ENCODE peak calls at places on chromosomes 12 and 14, in seven cellular contexts. One of them, this sample, is unnamed.

GRCh38 chr14:53692451-53693330 is 263.9 kb downstream of the BMP4 start:
- DNase-seq in astrocyte of the spinal cord: no peak
- DNase-seq in CD8-positive, alpha-beta T cell: no peak
- DNase-seq in IMR-90: no peak
- DNase-seq in body of pancreas: no peak
- DNase-seq in glutamatergic neuron: no peak
- DNase-seq in lower lobe of right lung: no peak
- DNase-seq in this sample: no peak

GRCh38 chr12:92369643-92370042 is 224.0 kb upstream of the BTG1 start:
- DNase-seq in astrocyte of the spinal cord: peak; percentile 38
- DNase-seq in CD8-positive, alpha-beta T cell: no peak
- DNase-seq in IMR-90: no peak
- DNase-seq in body of pancreas: no peak
- DNase-seq in glutamatergic neuron: no peak
- DNase-seq in lower lobe of right lung: no peak
- DNase-seq in this sample: no peak

GRCh38 chr14:39897657-39898056 is 465.4 kb upstream of the FBXO33 start:
- DNase-seq in astrocyte of the spinal cord: no peak
- DNase-seq in CD8-positive, alpha-beta T cell: no peak
- DNase-seq in IMR-90: no peak
- DNase-seq in body of pancreas: no peak
- DNase-seq in glutamatergic neuron: no peak
- DNase-seq in lower lobe of right lung: no peak
- DNase-seq in this sample: no peak

GRCh38 chr14:78153069-78153351 is 17.2 kb upstream of the NRXN3 start:
- DNase-seq in astrocyte of the spinal cord: peak; percentile 29
- DNase-seq in CD8-positive, alpha-beta T cell: no peak
- DNase-seq in IMR-90: peak; percentile 0
- DNase-seq in body of pancreas: no peak
- DNase-seq in glutamatergic neuron: no peak
- DNase-seq in lower lobe of right lung: no peak
- DNase-seq in this sample: no peak

GRCh38 chr12:110811972-110812371 is 34.8 kb upstream of the CCDC63 start:
- DNase-seq in astrocyte of the spinal cord: no peak
- DNase-seq in CD8-positive, alpha-beta T cell: no peak
- DNase-seq in IMR-90: no peak
- DNase-seq in body of pancreas: no peak
- DNase-seq in glutamatergic neuron: no peak
- DNase-seq in lower lobe of right lung: no peak
- DNase-seq in this sample: no peak

GRCh38 chr12:72836184-72836583 is 564.0 kb downstream of the TRHDE start:
- DNase-seq in astrocyte of the spinal cord: no peak
- DNase-seq in CD8-positive, alpha-beta T cell: no peak
- DNase-seq in IMR-90: no peak
- DNase-seq in body of pancreas: no peak
- DNase-seq in glutamatergic neuron: no peak
- DNase-seq in lower lobe of right lung: no peak
- DNase-seq in this sample: no peak

GRCh38 chr14:60304509-60304908 is 55.5 kb downstream of the PPM1A start:
- DNase-seq in astrocyte of the spinal cord: no peak
- DNase-seq in CD8-positive, alpha-beta T cell: no peak
- DNase-seq in IMR-90: no peak
- DNase-seq in body of pancreas: peak; percentile 67
- DNase-seq in glutamatergic neuron: no peak
- DNase-seq in lower lobe of right lung: no peak
- DNase-seq in this sample: no peak

GRCh38 chr12:112803620-112804279 is 12.2 kb downstream of the RPH3A start:
- DNase-seq in astrocyte of the spinal cord: no peak
- DNase-seq in CD8-positive, alpha-beta T cell: no peak
- DNase-seq in IMR-90: no peak
- DNase-seq in body of pancreas: no peak
- DNase-seq in glutamatergic neuron: no peak
- DNase-seq in lower lobe of right lung: no peak
- DNase-seq in this sample: no peak

GRCh38 chr12:58529114-58529665 is 391.1 kb downstream of the LRIG3 start:
- DNase-seq in astrocyte of the spinal cord: peak; percentile 86
- DNase-seq in CD8-positive, alpha-beta T cell: no peak
- DNase-seq in IMR-90: peak; percentile 86
- DNase-seq in body of pancreas: no peak
- DNase-seq in glutamatergic neuron: no peak
- DNase-seq in lower lobe of right lung: no peak
- DNase-seq in this sample: no peak

GRCh38 chr12:67433393-67434175 is 164.4 kb downstream of the CAND1 start:
- DNase-seq in astrocyte of the spinal cord: peak; percentile 35
- DNase-seq in CD8-positive, alpha-beta T cell: no peak
- DNase-seq in IMR-90: peak; percentile 74
- DNase-seq in body of pancreas: no peak
- DNase-seq in glutamatergic neuron: no peak
- DNase-seq in lower lobe of right lung: no peak
- DNase-seq in this sample: no peak

GRCh38 chr14:38012056-38012455 is 195.6 kb upstream of the SSTR1 start:
- DNase-seq in astrocyte of the spinal cord: no peak
- DNase-seq in CD8-positive, alpha-beta T cell: no peak
- DNase-seq in IMR-90: no peak
- DNase-seq in body of pancreas: no peak
- DNase-seq in glutamatergic neuron: no peak
- DNase-seq in lower lobe of right lung: no peak
- DNase-seq in this sample: no peak

GRCh38 chr14:37864861-37865718 is 269.7 kb downstream of the TTC6 start:
- DNase-seq in astrocyte of the spinal cord: peak; percentile 68
- DNase-seq in CD8-positive, alpha-beta T cell: no peak
- DNase-seq in IMR-90: peak; percentile 7
- DNase-seq in body of pancreas: no peak
- DNase-seq in glutamatergic neuron: no peak
- DNase-seq in lower lobe of right lung: no peak
- DNase-seq in this sample: no peak

GRCh38 chr14:99040711-99041110 is 231.3 kb downstream of the BCL11B start:
- DNase-seq in astrocyte of the spinal cord: no peak
- DNase-seq in CD8-positive, alpha-beta T cell: no peak
- DNase-seq in IMR-90: no peak
- DNase-seq in body of pancreas: no peak
- DNase-seq in glutamatergic neuron: no peak
- DNase-seq in lower lobe of right lung: no peak
- DNase-seq in this sample: no peak

GRCh38 chr14:50947446-50947845 is 3.2 kb upstream of the PYGL start:
- DNase-seq in astrocyte of the spinal cord: peak; percentile 55
- DNase-seq in CD8-positive, alpha-beta T cell: no peak
- DNase-seq in IMR-90: peak; percentile 67
- DNase-seq in body of pancreas: no peak
- DNase-seq in glutamatergic neuron: no peak
- DNase-seq in lower lobe of right lung: no peak
- DNase-seq in this sample: no peak

GRCh38 chr12:107929436-107929835 is 154.9 kb downstream of the ASCL4 start:
- DNase-seq in astrocyte of the spinal cord: peak; percentile 2
- DNase-seq in CD8-positive, alpha-beta T cell: no peak
- DNase-seq in IMR-90: peak; percentile 10
- DNase-seq in body of pancreas: no peak
- DNase-seq in glutamatergic neuron: no peak
- DNase-seq in lower lobe of right lung: no peak
- DNase-seq in this sample: no peak

DNA sequence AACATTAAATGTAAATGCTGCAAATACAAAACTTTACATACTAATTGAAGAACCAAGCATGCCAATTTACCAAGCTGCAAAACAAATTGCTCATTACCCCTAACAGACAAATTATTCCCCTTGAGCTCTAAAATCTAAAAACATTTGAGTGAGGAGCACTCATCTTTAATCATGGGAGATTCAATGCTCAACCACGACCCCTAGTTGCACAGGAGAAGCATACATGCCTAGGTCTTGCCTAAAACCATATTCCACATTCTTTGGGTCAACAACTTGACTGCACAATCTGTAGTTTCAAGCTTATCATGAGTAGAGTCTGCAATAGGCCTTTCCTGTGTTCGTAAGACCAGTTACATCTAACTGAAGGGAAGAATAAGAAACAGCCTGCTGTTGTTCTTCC is 69.7 kb downstream of the MGAT4C start:
- DNase-seq in astrocyte of the spinal cord: no peak
- DNase-seq in CD8-positive, alpha-beta T cell: no peak
- DNase-seq in IMR-90: peak; percentile 14
- DNase-seq in body of pancreas: no peak
- DNase-seq in glutamatergic neuron: no peak
- DNase-seq in lower lobe of right lung: no peak
- DNase-seq in this sample: no peak
- TF ChIP-seq CTCF in astrocyte of the spinal cord: peak; percentile 11
- TF ChIP-seq CTCF in CD8-positive, alpha-beta T cell: no peak
- TF ChIP-seq CTCF in IMR-90: peak; percentile 29
- TF ChIP-seq CTCF in body of pancreas: no peak
- TF ChIP-seq CTCF in glutamatergic neuron: no peak
- TF ChIP-seq CTCF in lower lobe of right lung: no peak
- TF ChIP-seq CTCF in this sample: no peak

GRCh38 chr14:102046337-102047278 is 40.2 kb downstream of the HSP90AA1 start:
- DNase-seq in astrocyte of the spinal cord: peak; percentile 41
- DNase-seq in CD8-positive, alpha-beta T cell: no peak
- DNase-seq in IMR-90: peak; percentile 28
- DNase-seq in body of pancreas: peak; percentile 94
- DNase-seq in glutamatergic neuron: peak; percentile 73
- DNase-seq in lower lobe of right lung: peak; percentile 84
- DNase-seq in this sample: no peak
- TF ChIP-seq CTCF in astrocyte of the spinal cord: no peak
- TF ChIP-seq CTCF in CD8-positive, alpha-beta T cell: no peak
- TF ChIP-seq CTCF in IMR-90: peak; percentile 21
- TF ChIP-seq CTCF in body of pancreas: peak; percentile 90
- TF ChIP-seq CTCF in glutamatergic neuron: no peak
- TF ChIP-seq CTCF in lower lobe of right lung: peak; percentile 53
- TF ChIP-seq CTCF in this sample: peak; percentile 15

DNA sequence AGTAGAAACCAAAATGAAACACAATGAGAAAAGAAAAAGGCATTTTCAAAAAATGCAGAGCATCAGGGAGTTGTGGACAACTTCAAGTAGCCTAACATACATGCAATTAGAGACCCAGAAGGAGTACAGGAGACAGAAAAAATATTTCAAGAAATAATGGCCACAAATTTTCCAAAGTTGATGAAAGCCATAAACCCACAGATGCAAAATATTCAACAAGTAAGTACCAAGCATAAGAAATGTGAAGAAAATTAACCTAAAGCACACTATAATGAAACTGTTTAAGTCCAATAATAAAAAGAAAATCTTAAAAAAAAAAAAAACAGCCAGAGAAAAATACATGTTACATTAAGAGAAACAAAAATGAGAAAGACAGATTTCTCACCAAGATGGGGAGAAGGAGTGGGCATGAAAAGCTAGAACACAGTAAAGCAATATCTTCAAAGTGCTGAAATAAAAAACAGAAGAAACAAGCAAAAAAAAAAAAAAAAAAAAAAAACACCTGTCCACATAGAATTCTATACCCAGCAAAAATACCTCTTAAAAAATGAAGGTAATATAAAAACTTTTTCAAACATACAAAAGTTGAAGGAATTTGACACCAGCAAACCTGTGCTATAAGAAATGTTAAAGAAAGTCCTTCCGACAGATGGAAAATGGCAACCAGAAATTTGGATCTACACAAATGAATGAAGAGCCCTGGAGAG is 77.1 kb downstream of the PRKAB1 start:
- DNase-seq in astrocyte of the spinal cord: peak; percentile 16
- DNase-seq in CD8-positive, alpha-beta T cell: no peak
- DNase-seq in IMR-90: no peak
- DNase-seq in body of pancreas: no peak
- DNase-seq in glutamatergic neuron: no peak
- DNase-seq in lower lobe of right lung: no peak
- DNase-seq in this sample: no peak
- TF ChIP-seq CTCF in astrocyte of the spinal cord: no peak
- TF ChIP-seq CTCF in CD8-positive, alpha-beta T cell: no peak
- TF ChIP-seq CTCF in IMR-90: no peak
- TF ChIP-seq CTCF in body of pancreas: no peak
- TF ChIP-seq CTCF in glutamatergic neuron: no peak
- TF ChIP-seq CTCF in lower lobe of right lung: no peak
- TF ChIP-seq CTCF in this sample: no peak

DNA sequence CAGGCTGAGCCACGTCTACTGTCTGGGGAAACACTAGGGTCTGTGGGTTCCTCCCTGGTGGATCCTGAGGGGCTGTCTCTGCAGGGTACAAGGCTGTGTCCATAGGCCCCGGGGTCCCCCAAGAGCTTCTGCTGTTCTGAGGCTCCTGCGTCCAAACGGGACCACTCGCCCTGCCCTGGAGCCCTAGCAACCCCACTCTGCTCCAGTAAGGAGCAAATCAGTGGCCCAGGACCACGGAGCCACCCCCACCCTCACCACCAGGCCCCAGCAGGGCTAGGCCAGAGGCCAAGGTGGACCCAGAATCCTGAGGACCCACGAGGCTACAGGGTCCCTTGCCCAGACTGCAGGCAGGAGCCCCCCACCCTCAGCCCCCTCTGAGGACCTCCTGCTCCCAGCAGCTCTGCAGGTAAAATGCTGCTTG is 75.1 kb upstream of the GALNT9 start:
- DNase-seq in astrocyte of the spinal cord: no peak
- DNase-seq in CD8-positive, alpha-beta T cell: no peak
- DNase-seq in IMR-90: no peak
- DNase-seq in body of pancreas: no peak
- DNase-seq in glutamatergic neuron: no peak
- DNase-seq in lower lobe of right lung: peak; percentile 43
- DNase-seq in this sample: no peak
- TF ChIP-seq CTCF in astrocyte of the spinal cord: no peak
- TF ChIP-seq CTCF in CD8-positive, alpha-beta T cell: no peak
- TF ChIP-seq CTCF in IMR-90: no peak
- TF ChIP-seq CTCF in body of pancreas: no peak
- TF ChIP-seq CTCF in glutamatergic neuron: no peak
- TF ChIP-seq CTCF in lower lobe of right lung: no peak
- TF ChIP-seq CTCF in this sample: no peak

DNA sequence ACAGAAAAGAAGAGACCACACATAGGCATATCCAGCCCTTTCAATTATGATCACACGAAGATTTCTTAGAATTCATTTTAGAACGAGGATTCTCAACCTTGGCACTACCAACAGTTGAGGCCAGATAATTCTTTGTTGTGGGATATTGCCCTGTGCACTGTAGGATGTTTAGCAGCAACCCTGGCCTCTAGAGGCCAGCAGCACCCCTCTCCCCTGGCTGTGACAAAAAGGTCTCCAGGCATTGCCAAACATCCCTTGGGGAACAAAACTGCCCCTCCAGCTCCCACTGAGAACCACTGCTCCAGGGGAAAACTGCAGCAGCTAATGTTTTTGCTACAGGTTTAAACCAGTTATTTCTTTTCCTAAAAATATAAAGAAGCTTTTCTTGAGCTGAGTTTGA is 7.1 kb downstream of the NT5DC3 start:
- DNase-seq in astrocyte of the spinal cord: no peak
- DNase-seq in CD8-positive, alpha-beta T cell: no peak
- DNase-seq in IMR-90: no peak
- DNase-seq in body of pancreas: no peak
- DNase-seq in glutamatergic neuron: no peak
- DNase-seq in lower lobe of right lung: no peak
- DNase-seq in this sample: no peak
- TF ChIP-seq CTCF in astrocyte of the spinal cord: no peak
- TF ChIP-seq CTCF in CD8-positive, alpha-beta T cell: no peak
- TF ChIP-seq CTCF in IMR-90: no peak
- TF ChIP-seq CTCF in body of pancreas: no peak
- TF ChIP-seq CTCF in glutamatergic neuron: no peak
- TF ChIP-seq CTCF in lower lobe of right lung: no peak
- TF ChIP-seq CTCF in this sample: no peak

DNA sequence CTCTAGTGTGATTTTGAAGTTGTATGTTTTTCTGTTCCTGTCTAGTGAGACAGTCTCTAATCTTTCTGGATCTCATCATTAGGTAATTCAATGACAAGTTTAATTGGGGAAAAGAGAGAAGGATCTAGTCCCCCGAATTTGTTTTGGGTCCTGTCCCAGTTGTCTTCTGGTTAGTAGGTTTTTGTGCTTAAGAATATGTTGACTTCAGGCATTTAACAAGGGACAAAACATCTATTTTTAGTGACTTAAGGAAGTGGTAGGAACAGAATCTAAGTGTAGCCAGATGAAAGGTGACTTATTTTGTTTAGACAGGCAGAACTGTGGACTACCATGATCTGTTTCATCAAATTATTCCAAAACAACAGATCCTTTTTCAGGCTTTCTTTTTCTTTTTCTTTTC is 2.2 kb downstream of the GPATCH2L start:
- DNase-seq in astrocyte of the spinal cord: no peak
- DNase-seq in CD8-positive, alpha-beta T cell: no peak
- DNase-seq in IMR-90: no peak
- DNase-seq in body of pancreas: no peak
- DNase-seq in glutamatergic neuron: no peak
- DNase-seq in lower lobe of right lung: no peak
- DNase-seq in this sample: no peak
- TF ChIP-seq CTCF in astrocyte of the spinal cord: no peak
- TF ChIP-seq CTCF in CD8-positive, alpha-beta T cell: no peak
- TF ChIP-seq CTCF in IMR-90: no peak
- TF ChIP-seq CTCF in body of pancreas: no peak
- TF ChIP-seq CTCF in glutamatergic neuron: no peak
- TF ChIP-seq CTCF in lower lobe of right lung: no peak
- TF ChIP-seq CTCF in this sample: no peak

This sample was measured in CD14-positive monocyte.